ENCODE peak calls at places on chromosomes 5 and 9, in eight cellular contexts. N is esophagus muscularis mucosa, T is NCI-H1436, W is AG08395, V is A549, U is cardiac muscle cell, C is AG10803, K is tibial nerve. J is an unnamed sample.

GRCh38 chr5:107979900-107980299 is 309.2 kb upstream of the EFNA5 start:
- DNase-seq in N (no peak), T (no peak), W (no peak), V (no peak), U (no peak), C (no peak), K (no peak), J (no peak)

GRCh38 chr5:164332349-164333196 is 827.2 kb downstream of the MAT2B start:
- DNase-seq in N (no peak), T (no peak), W (no peak), V (no peak), U (no peak), C (no peak), K (no peak), J (no peak)

GRCh38 chr9:95105519-95106287 is 211.8 kb downstream of the FANCC start:
- DNase-seq in N (no peak), T (no peak), W (no peak), V (no peak), U (no peak), C (no peak), K (no peak), J (no peak)

GRCh38 chr5:172749881-172750608 is 20.9 kb downstream of the DUSP1 start:
- DNase-seq in N (no peak), T (no peak), W (peak), V (no peak), U (peak), C (peak), K (no peak), J (no peak)

GRCh38 chr9:91234523-91234922 is 127.2 kb downstream of the AUH start:
- DNase-seq in N (no peak), T (no peak), W (no peak), V (no peak), U (no peak), C (no peak), K (no peak), J (no peak)

GRCh38 chr9:114745108-114745848 is 60.6 kb downstream of the TNFSF15 start:
- DNase-seq in N (no peak), T (no peak), W (peak), V (no peak), U (peak), C (peak), K (no peak), J (no peak)

GRCh38 chr9:133142657-133143592 is 20.8 kb downstream of the GBGT1 start:
- DNase-seq in N (no peak), T (no peak), W (no peak), V (no peak), U (no peak), C (no peak), K (no peak), J (peak)

GRCh38 chr9:95584176-95584575 is 67.4 kb upstream of the PTCH1 start:
- DNase-seq in N (no peak), T (no peak), W (no peak), V (no peak), U (no peak), C (no peak), K (peak), J (no peak)

GRCh38 chr9:88571417-88571816 is 36.4 kb downstream of the NXNL2 start:
- DNase-seq in N (no peak), T (no peak), W (no peak), V (no peak), U (no peak), C (peak), K (no peak), J (no peak)

GRCh38 chr5:168227001-168227400 is 64.4 kb upstream of the WWC1 start:
- DNase-seq in N (no peak), T (no peak), W (no peak), V (no peak), U (peak), C (no peak), K (no peak), J (no peak)

GRCh38 chr9:36164989-36165388 is 4.2 kb upstream of the CCIN start:
- DNase-seq in N (no peak), T (no peak), W (no peak), V (no peak), U (no peak), C (no peak), K (no peak), J (no peak)

GRCh38 chr9:129576546-129577543 is 44.1 kb downstream of the C9orf50 start:
- DNase-seq in N (no peak), T (no peak), W (peak), V (no peak), U (peak), C (peak), K (no peak), J (no peak)

GRCh38 chr9:27771803-27772545 is 198.7 kb upstream of the C9orf72 start:
- DNase-seq in N (no peak), T (no peak), W (no peak), V (no peak), U (peak), C (no peak), K (no peak), J (no peak)

GRCh38 chr5:157708866-157709265 is 22.4 kb upstream of the THG1L start:
- DNase-seq in N (no peak), T (no peak), W (no peak), V (no peak), U (peak), C (peak), K (no peak), J (no peak)

GRCh38 chr5:138661991-138662434 is 86.8 kb upstream of the HSPA9 start:
- DNase-seq in N (no peak), T (no peak), W (no peak), V (no peak), U (no peak), C (no peak), K (no peak), J (no peak)

GRCh38 chr9:93134740-93135444 is 841 bp upstream of the NINJ1 start:
- DNase-seq in N (no peak), T (no peak), W (no peak), V (no peak), U (no peak), C (no peak), K (no peak), J (no peak)

GRCh38 chr9:124006448-124007156 is 5.0 kb upstream of the LHX2 start:
- DNase-seq in N (no peak), T (no peak), W (no peak), V (no peak), U (no peak), C (no peak), K (no peak), J (peak)

GRCh38 chr9:127858041-127858512 is 3.6 kb upstream of the ENG start:
- DNase-seq in N (no peak), T (peak), W (no peak), V (no peak), U (peak), C (peak), K (no peak), J (no peak)

GRCh38 chr5:37578176-37578575 is 199.1 kb downstream of the WDR70 start:
- DNase-seq in N (no peak), T (no peak), W (no peak), V (no peak), U (no peak), C (no peak), K (no peak), J (no peak)

GRCh38 chr5:43099615-43100014 is 21.1 kb upstream of the ZNF131 start:
- DNase-seq in N (no peak), T (no peak), W (no peak), V (no peak), U (no peak), C (no peak), K (no peak), J (no peak)

GRCh38 chr5:83589786-83590185 is 118.2 kb downstream of the VCAN start:
- DNase-seq in N (no peak), T (no peak), W (no peak), V (no peak), U (no peak), C (no peak), K (no peak), J (no peak)

GRCh38 chr5:77003246-77003645 is 27.0 kb upstream of the AGGF1 start:
- DNase-seq in N (no peak), T (no peak), W (no peak), V (no peak), U (peak), C (no peak), K (no peak), J (no peak)

GRCh38 chr5:62152394-62153123 is 153.4 kb upstream of the KIF2A start:
- DNase-seq in N (peak), T (no peak), W (no peak), V (no peak), U (no peak), C (peak), K (no peak), J (no peak)

GRCh38 chr5:154714271-154714986 is 40.7 kb upstream of the LARP1 start:
- DNase-seq in N (no peak), T (no peak), W (peak), V (no peak), U (no peak), C (peak), K (no peak), J (no peak)

GRCh38 chr9:82168585-82168984 is 180.0 kb downstream of the SPATA31D1 start:
- DNase-seq in N (no peak), T (no peak), W (no peak), V (no peak), U (no peak), C (peak), K (no peak), J (no peak)

GRCh38 chr5:126354012-126354856 is 69.0 kb upstream of the GRAMD2B start:
- DNase-seq in N (no peak), T (no peak), W (peak), V (peak), U (peak), C (peak), K (peak), J (peak)

GRCh38 chr9:98797491-98797890 is 1.1 kb upstream of the ANKS6 start:
- DNase-seq in N (no peak), T (no peak), W (no peak), V (no peak), U (no peak), C (no peak), K (no peak), J (no peak)

GRCh38 chr9:27664136-27664819 is 91.0 kb upstream of the C9orf72 start:
- DNase-seq in N (no peak), T (no peak), W (no peak), V (no peak), U (peak), C (no peak), K (no peak), J (no peak)

GRCh38 chr5:74866653-74867162 is 521 bp upstream of the FAM169A start:
- DNase-seq in N (no peak), T (no peak), W (no peak), V (peak), U (no peak), C (no peak), K (no peak), J (peak)

GRCh38 chr5:106097308-106097707 is 1573.4 kb downstream of the EFNA5 start:
- DNase-seq in N (no peak), T (no peak), W (no peak), V (no peak), U (peak), C (no peak), K (no peak), J (no peak)

J was measured in GM13977.